ENCODE peak calls at places on chromosomes 6 and 20, in seven cellular contexts. C is testis, W is H1, R is breast epithelium, J is heart left ventricle, E is uterus, I is body of pancreas. A is an unnamed sample.

GRCh38 chr6:122904166-122904565 is 91.9 kb upstream of the CLVS2 start:
- DNase-seq in R (no peak), C (no peak), J (no peak), E (no peak), I (no peak), W (no peak), A (no peak)

GRCh38 chr20:1935696-1936366 is 40.6 kb downstream of the SIRPA start:
- DNase-seq in R (no peak), C (peak; percentile 78), I (peak; percentile 67), W (no peak), E (no peak), J (peak; percentile 73), A (no peak)

GRCh38 chr6:13383280-13384163 is 55.2 kb upstream of the TBC1D7 start:
- DNase-seq in J (no peak), R (no peak), E (no peak), C (no peak), I (peak; percentile 36), W (no peak), A (peak; percentile 17)

GRCh38 chr20:23049201-23049932 is at the start of gene THBD:
- DNase-seq in J (peak; percentile 85), E (peak; percentile 51), W (peak; percentile 81), I (peak; percentile 47), R (peak; percentile 77), C (peak; percentile 81), A (peak; percentile 69)

GRCh38 chr20:33689973-33690372 is 3.8 kb upstream of the E2F1 start:
- DNase-seq in I (no peak), E (no peak), C (no peak), R (no peak), W (no peak), J (no peak), A (no peak)

GRCh38 chr20:36030143-36030542 is 61.8 kb downstream of the CNBD2 start:
- DNase-seq in E (peak; percentile 44), C (peak; percentile 72), R (no peak), W (no peak), I (peak; percentile 40), J (peak; percentile 57), A (no peak)

GRCh38 chr6:89217308-89217999 is at the start of gene GABRR1:
- DNase-seq in R (no peak), E (no peak), W (no peak), C (no peak), I (no peak), J (no peak), A (no peak)

GRCh38 chr6:100176321-100176950 is 182.4 kb upstream of the MCHR2 start:
- DNase-seq in E (no peak), W (no peak), C (no peak), J (no peak), R (no peak), I (no peak), A (no peak)

GRCh38 chr20:24134284-24134683 is 145.7 kb upstream of the GGTLC1 start:
- DNase-seq in E (no peak), I (peak; percentile 56), C (no peak), W (no peak), J (no peak), R (no peak), A (peak; percentile 41)

GRCh38 chr20:57787151-57787968 is 77.5 kb upstream of the PMEPA1 start:
- DNase-seq in R (no peak), C (no peak), E (no peak), J (no peak), W (no peak), I (no peak), A (no peak)

GRCh38 chr20:57392512-57393271 is 1.5 kb downstream of the RBM38 start:
- DNase-seq in I (no peak), R (no peak), E (no peak), C (no peak), W (no peak), J (peak; percentile 75), A (peak; percentile 20)

GRCh38 chr20:44540834-44541233 is 19.0 kb upstream of the SERINC3 start:
- DNase-seq in W (no peak), E (no peak), I (no peak), R (no peak), C (no peak), J (no peak), A (no peak)

GRCh38 chr6:148624025-148624424 is 122.8 kb upstream of the UST start:
- DNase-seq in W (no peak), I (no peak), E (no peak), R (no peak), J (no peak), C (peak; percentile 35), A (no peak)

GRCh38 chr6:157158897-157159296 is 164.4 kb downstream of the TMEM242 start:
- DNase-seq in J (no peak), R (no peak), C (no peak), E (no peak), I (no peak), W (no peak), A (no peak)

GRCh38 chr6:83702077-83702476 is 6.8 kb downstream of the SNAP91 start:
- DNase-seq in I (no peak), J (no peak), R (no peak), W (no peak), C (no peak), E (no peak), A (no peak)

GRCh38 chr6:90493332-90493731 is 93.5 kb downstream of the MAP3K7 start:
- DNase-seq in C (no peak), J (no peak), E (no peak), I (no peak), W (no peak), R (no peak), A (no peak)

GRCh38 chr20:13102237-13102636 is 93.5 kb downstream of the SPTLC3 start:
- DNase-seq in C (no peak), R (no peak), I (no peak), J (no peak), W (no peak), E (no peak), A (no peak)

GRCh38 chr6:151962246-151962846 is 154.9 kb downstream of the ESR1 start:
- DNase-seq in R (no peak), C (no peak), I (no peak), W (no peak), J (no peak), E (no peak), A (no peak)

GRCh38 chr6:152595507-152595906 is 41.7 kb downstream of the SYNE1 start:
- DNase-seq in W (no peak), I (peak; percentile 21), J (no peak), E (no peak), C (no peak), R (no peak), A (no peak)

GRCh38 chr6:33742092-33742491 is 4.6 kb downstream of the IP6K3 start:
- DNase-seq in W (no peak), E (peak; percentile 27), J (no peak), I (no peak), R (no peak), C (no peak), A (no peak)

GRCh38 chr6:129440691-129441090 is 269.3 kb downstream of the ARHGAP18 start:
- DNase-seq in C (no peak), I (no peak), W (no peak), E (no peak), R (no peak), J (peak; percentile 21), A (no peak)

GRCh38 chr6:47478233-47479155 is 905 bp downstream of the CD2AP start:
- DNase-seq in J (no peak), R (no peak), E (no peak), W (peak; percentile 77), C (peak; percentile 48), I (no peak), A (peak; percentile 13)

GRCh38 chr6:1081566-1081965 is 230.3 kb upstream of the FOXQ1 start:
- DNase-seq in J (no peak), W (no peak), R (no peak), E (no peak), C (no peak), I (no peak), A (no peak)

DNA sequence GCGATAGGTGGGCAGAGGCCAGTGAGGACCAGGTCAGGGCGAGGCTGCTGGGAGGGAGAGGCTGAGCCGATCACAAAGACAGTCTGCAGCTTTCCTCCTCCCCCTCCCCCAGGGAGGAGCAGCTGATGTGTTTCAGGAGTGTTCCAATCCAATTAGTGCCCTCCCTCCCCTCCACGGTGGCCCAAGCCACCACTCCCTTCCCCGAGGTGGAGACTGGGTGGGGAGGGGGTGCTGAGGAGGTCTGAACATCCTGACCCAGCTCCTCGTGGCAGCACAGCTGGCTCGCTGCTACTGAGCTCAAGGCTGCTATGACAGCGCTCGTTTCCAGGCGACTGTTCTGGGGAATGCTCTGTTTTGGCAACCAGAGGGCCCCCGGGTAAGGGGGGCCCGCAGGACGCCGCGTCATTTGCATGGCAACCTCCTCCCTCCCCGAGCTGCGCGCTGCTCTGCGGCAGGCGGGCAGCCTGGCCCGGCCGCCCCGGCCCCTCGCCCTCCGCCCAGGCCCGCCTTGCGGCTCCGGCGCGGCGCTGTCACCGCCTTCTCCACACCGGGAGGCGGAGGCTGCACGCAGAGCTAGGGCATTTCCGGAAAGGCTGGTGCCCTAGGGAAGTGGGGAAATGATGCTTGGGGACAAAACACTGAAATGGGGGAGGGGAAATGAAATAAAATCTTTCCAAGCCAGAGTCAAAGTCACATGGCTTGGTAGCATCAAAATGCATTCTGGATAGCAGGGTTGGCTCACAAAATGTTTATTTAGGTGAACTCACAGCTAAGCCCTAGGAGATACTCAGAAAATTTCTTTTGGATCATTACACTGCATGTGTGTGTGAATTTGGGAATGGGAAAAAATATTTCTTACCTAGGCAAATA is 67.4 kb upstream of the PIM1 start:
- DNase-seq in J (peak; percentile 85), R (peak; percentile 80), W (peak; percentile 87), C (peak; percentile 84), E (peak; percentile 90), I (peak; percentile 89), A (peak; percentile 94)
- TF ChIP-seq POLR2A in J (no peak), R (no peak), W (peak; percentile 22), C (no peak), E (no peak), I (no peak), A (no peak)

GRCh38 chr6:54299542-54300269 is 8.5 kb upstream of the TINAG start:
- DNase-seq in C (no peak), W (no peak), E (no peak), R (no peak), J (no peak), I (no peak), A (no peak)
- H3K27ac ChIP-seq in C (no peak overlapping the region), W (no peak overlapping the region), E (no peak overlapping the region), R (no peak overlapping the region), J (no peak overlapping the region), I (no peak overlapping the region), A (no peak overlapping the region)

GRCh38 chr6:22681761-22682160 is 112.4 kb downstream of the HDGFL1 start:
- DNase-seq in I (no peak), C (no peak), J (no peak), E (no peak), R (no peak), W (no peak), A (no peak)
- H3K9me3 ChIP-seq in I (no peaks in the 10 kb centered on the region), C (no peaks in the 10 kb centered on the region), J (no peaks in the 10 kb centered on the region), E (no peaks in the 10 kb centered on the region), R (no peaks in the 10 kb centered on the region), W (no peaks in the 10 kb centered on the region), A (no peaks in the 10 kb centered on the region)

DNA sequence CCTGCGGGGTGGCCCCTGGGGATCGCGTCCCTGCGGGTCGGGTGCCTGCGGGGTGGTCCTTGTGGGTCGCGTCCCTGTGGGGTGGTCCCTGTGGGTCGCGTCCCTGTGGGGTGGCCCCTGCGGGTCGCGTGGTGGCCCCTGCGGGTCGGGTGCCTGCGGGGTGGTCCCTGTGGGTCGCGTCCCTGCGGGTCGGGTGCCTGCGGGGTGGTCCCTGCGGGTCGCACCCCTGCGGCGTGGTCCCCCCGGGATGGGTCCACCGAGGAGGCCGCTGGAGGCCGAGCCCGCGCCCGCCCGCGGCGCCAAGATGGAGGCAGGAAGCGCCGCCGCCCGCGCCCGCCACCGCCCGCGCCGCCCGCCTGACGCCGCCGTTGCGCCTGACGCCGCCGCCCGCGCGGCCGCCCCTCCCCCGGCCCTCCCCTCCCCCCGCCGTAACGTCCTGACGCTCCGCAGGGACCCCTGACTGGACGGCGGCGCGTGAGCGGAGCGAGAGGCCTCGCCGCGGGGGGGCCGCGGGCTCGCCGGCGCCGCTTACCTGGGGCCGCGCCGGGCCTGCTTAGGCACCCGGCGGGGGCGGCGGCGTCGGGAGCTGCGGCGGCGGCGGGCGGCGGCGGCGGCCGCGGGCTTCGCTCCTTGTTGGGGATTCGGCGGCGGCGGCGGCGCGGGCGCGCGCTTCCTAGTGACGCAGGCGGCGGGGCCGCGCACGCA is at the start of gene GMEB2:
- DNase-seq in E (peak; percentile 78), C (peak; percentile 76), J (peak; percentile 86), I (peak; percentile 80), W (peak; percentile 58), R (peak; percentile 63), A (no peak)
- TF ChIP-seq POLR2A in E (peak; percentile 21), C (no peak), J (no peak), I (peak; percentile 42), W (peak; percentile 77), R (no peak), A (peak; percentile 67)